ENCODE peak calls at places on chromosomes 5 and 9, in four cellular contexts. One of them, this sample, is unnamed.

GRCh38 chr5:130065617-130066016 is 161.4 kb downstream of the CHSY3 start:
- DNase-seq in HepG2: no peak
- DNase-seq in K562: no peak
- DNase-seq in GM12878: no peak
- DNase-seq in this sample: no peak

GRCh38 chr5:174115226-174115625 is 69.7 kb downstream of the NSG2 start:
- DNase-seq in K562: no peak
- DNase-seq in HepG2: no peak
- DNase-seq in GM12878: no peak
- DNase-seq in this sample: no peak

GRCh38 chr5:1409386-1410110 is 35.7 kb downstream of the SLC6A3 start:
- DNase-seq in K562: peak; percentile 61
- DNase-seq in GM12878: no peak
- DNase-seq in HepG2: no peak
- DNase-seq in this sample: peak; percentile 78

GRCh38 chr5:13034048-13034447 is 910.4 kb downstream of the DNAH5 start:
- DNase-seq in GM12878: no peak
- DNase-seq in K562: no peak
- DNase-seq in HepG2: no peak
- DNase-seq in this sample: no peak

GRCh38 chr5:18420711-18421110 is 786.5 kb downstream of the TAF11L14 start:
- DNase-seq in K562: no peak
- DNase-seq in HepG2: no peak
- DNase-seq in GM12878: no peak
- DNase-seq in this sample: no peak

GRCh38 chr5:92424785-92425426 is 1041.8 kb upstream of the ARRDC3 start:
- DNase-seq in GM12878: no peak
- DNase-seq in K562: no peak
- DNase-seq in HepG2: no peak
- DNase-seq in this sample: no peak

GRCh38 chr9:34372598-34373011 is 4.1 kb downstream of the MYORG start:
- DNase-seq in K562: no peak
- DNase-seq in HepG2: no peak
- DNase-seq in GM12878: no peak
- DNase-seq in this sample: no peak

GRCh38 chr5:171745602-171746001 is 40.0 kb upstream of the SMIM23 start:
- DNase-seq in GM12878: no peak
- DNase-seq in HepG2: no peak
- DNase-seq in K562: no peak
- DNase-seq in this sample: no peak

GRCh38 chr9:32906213-32906612 is 95.2 kb downstream of the APTX start:
- DNase-seq in GM12878: peak; percentile 38
- DNase-seq in HepG2: no peak
- DNase-seq in K562: no peak
- DNase-seq in this sample: no peak

GRCh38 chr5:18465833-18466681 is 831.8 kb downstream of the TAF11L14 start:
- DNase-seq in HepG2: peak; percentile 41
- DNase-seq in GM12878: peak; percentile 17
- DNase-seq in K562: peak; percentile 70
- DNase-seq in this sample: peak; percentile 31

GRCh38 chr5:92330365-92330764 is 947.2 kb upstream of the ARRDC3 start:
- DNase-seq in HepG2: no peak
- DNase-seq in GM12878: no peak
- DNase-seq in K562: no peak
- DNase-seq in this sample: no peak

GRCh38 chr9:83405674-83406255 is 132.4 kb downstream of the FRMD3 start:
- DNase-seq in K562: no peak
- DNase-seq in GM12878: no peak
- DNase-seq in HepG2: no peak
- DNase-seq in this sample: no peak

GRCh38 chr9:121331992-121332685 is 37.9 kb downstream of the STOM start:
- DNase-seq in HepG2: no peak
- DNase-seq in GM12878: no peak
- DNase-seq in K562: no peak
- DNase-seq in this sample: no peak

GRCh38 chr5:57414857-57415256 is 67.8 kb downstream of the ACTBL2 start:
- DNase-seq in HepG2: no peak
- DNase-seq in GM12878: no peak
- DNase-seq in K562: no peak
- DNase-seq in this sample: no peak

GRCh38 chr5:115186794-115187193 is 17.1 kb upstream of the TRIM36 start:
- DNase-seq in GM12878: no peak
- DNase-seq in HepG2: no peak
- DNase-seq in K562: no peak
- DNase-seq in this sample: no peak

GRCh38 chr9:16575142-16575877 is 295.2 kb downstream of the BNC2 start:
- DNase-seq in HepG2: no peak
- DNase-seq in K562: no peak
- DNase-seq in GM12878: no peak
- DNase-seq in this sample: no peak

GRCh38 chr5:82285206-82285605 is 7.1 kb upstream of the RPS23 start:
- DNase-seq in HepG2: no peak
- DNase-seq in GM12878: no peak
- DNase-seq in K562: peak; percentile 85
- DNase-seq in this sample: no peak

GRCh38 chr5:149428032-149428431 is 48.9 kb upstream of the IL17B start:
- DNase-seq in GM12878: no peak
- DNase-seq in K562: no peak
- DNase-seq in HepG2: no peak
- DNase-seq in this sample: no peak

GRCh38 chr9:98144076-98144475 is 25.1 kb upstream of the TRIM14 start:
- DNase-seq in HepG2: no peak
- DNase-seq in GM12878: no peak
- DNase-seq in K562: no peak
- DNase-seq in this sample: no peak

DNA sequence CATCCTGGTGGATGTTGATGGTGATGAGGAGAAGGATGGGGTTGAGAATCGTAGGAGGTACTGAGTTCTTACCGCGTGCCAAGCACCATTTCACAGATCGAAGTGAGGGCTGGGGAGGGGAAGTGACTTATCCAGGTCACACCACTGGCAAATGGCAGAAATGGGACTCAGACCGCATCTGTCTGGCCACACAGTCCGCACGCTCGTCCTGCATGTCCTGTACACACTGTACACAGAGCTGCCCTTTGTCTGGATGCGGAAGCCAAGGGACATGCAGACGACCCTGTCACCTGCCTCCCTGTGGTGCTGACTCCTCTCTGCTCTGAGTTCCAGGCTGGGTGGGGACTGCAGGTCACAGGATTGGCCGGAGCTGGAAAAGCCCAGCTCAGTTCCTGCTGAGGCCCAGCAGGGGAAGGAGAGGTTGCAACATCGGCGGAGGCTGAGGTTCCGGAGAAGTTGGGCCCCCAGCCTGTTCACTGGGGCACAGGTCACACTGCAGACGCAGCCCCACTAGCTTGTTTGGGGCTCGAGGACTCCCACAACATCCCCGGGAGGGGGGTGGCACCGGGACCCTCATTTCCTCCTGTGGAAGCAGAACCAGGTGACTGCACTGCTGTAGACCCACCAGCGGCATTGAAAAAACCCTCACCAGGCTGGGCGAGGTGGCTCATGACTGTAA is 165.8 kb upstream of the IER5L start:
- DNase-seq in HepG2: peak; percentile 97
- DNase-seq in K562: no peak
- DNase-seq in GM12878: no peak
- DNase-seq in this sample: no peak
- TF ChIP-seq BRCA1 in HepG2: no peak
- TF ChIP-seq BRCA1 in K562: no peak
- TF ChIP-seq BRCA1 in GM12878: no peak
- TF ChIP-seq BRCA1 in this sample: no peak

DNA sequence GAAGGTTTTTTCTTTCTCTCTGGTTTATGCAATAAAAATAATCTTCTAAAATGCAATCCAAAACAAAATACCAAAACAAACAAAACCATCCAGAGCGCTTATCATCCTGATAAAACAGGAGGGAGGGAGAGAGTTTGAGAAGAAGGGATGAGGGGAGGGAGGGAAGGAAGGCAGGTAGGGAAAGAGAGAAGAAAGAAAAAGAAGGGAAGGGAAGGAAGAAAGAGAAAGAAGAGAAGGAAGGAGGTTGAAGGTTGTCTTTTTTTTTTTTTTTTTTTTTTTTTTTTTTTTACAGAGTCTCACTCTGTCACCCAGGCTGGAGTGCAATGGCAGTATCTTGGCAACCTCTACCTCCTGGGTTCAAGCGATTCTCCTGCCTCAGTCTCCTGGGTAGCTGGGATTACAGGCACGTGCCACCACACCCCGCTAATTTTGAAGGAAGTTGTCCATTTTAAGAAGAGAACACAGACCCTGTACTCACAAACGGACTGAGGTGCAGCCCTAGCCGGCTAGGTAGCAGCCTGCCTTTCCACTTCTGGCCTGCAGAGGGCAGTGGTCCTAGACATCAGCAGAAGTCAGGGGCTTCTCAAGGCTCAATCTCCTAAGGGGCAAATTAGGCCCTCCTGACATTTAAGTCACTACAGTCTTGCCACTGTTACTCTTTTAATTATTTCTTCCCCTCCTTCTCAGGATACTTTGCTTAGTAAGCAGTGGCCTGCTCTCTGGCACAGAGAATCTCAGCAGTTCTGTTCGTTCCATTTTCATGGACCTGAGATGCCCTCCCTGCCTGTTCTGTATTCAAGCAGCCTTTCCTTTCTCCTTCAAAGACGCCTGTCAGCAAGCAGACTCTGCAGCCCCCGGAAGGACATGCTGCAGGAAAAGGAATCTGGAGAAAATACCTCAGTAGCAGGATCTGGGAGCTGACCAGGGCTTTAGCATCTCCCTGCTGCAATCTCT is 76.4 kb downstream of the EPB41L4B start:
- DNase-seq in HepG2: peak; percentile 63
- DNase-seq in GM12878: peak; percentile 25
- DNase-seq in K562: peak; percentile 80
- DNase-seq in this sample: peak; percentile 47
- TF ChIP-seq BRCA1 in HepG2: no peak
- TF ChIP-seq BRCA1 in GM12878: no peak
- TF ChIP-seq BRCA1 in K562: no peak
- TF ChIP-seq BRCA1 in this sample: no peak

GRCh38 chr5:36982146-36982545 is 105.6 kb downstream of the NIPBL start:
- DNase-seq in GM12878: no peak
- DNase-seq in HepG2: no peak
- DNase-seq in K562: no peak
- DNase-seq in this sample: no peak
- TF ChIP-seq BRCA1 in GM12878: no peak
- TF ChIP-seq BRCA1 in HepG2: no peak
- TF ChIP-seq BRCA1 in K562: no peak
- TF ChIP-seq BRCA1 in this sample: no peak

GRCh38 chr5:68258531-68258930 is 43.0 kb downstream of the PIK3R1 start:
- DNase-seq in GM12878: no peak
- DNase-seq in K562: no peak
- DNase-seq in HepG2: no peak
- DNase-seq in this sample: no peak

GRCh38 chr5:68257207-68257606 is 41.7 kb downstream of the PIK3R1 start:
- DNase-seq in GM12878: no peak
- DNase-seq in K562: no peak
- DNase-seq in HepG2: no peak
- DNase-seq in this sample: no peak

GRCh38 chr5:68252678-68253520 is 37.3 kb downstream of the PIK3R1 start:
- DNase-seq in GM12878: no peak
- DNase-seq in HepG2: peak; percentile 63
- DNase-seq in K562: peak; percentile 52
- DNase-seq in this sample: peak; percentile 58

GRCh38 chr5:68253612-68254341 is 38.2 kb downstream of the PIK3R1 start:
- DNase-seq in K562: no peak
- DNase-seq in GM12878: no peak
- DNase-seq in HepG2: no peak
- DNase-seq in this sample: no peak

GRCh38 chr5:68255305-68256130 is 40.0 kb downstream of the PIK3R1 start:
- DNase-seq in K562: no peak
- DNase-seq in HepG2: no peak
- DNase-seq in GM12878: no peak
- DNase-seq in this sample: no peak
- TF ChIP-seq BRCA1 in K562: no peak
- TF ChIP-seq BRCA1 in HepG2: no peak
- TF ChIP-seq BRCA1 in GM12878: no peak
- TF ChIP-seq BRCA1 in this sample: no peak

GRCh38 chr5:106121972-106122605 is 1548.6 kb downstream of the EFNA5 start:
- DNase-seq in K562: peak; percentile 47
- DNase-seq in GM12878: no peak
- DNase-seq in HepG2: no peak
- DNase-seq in this sample: no peak
- TF ChIP-seq BRCA1 in K562: no peak
- TF ChIP-seq BRCA1 in GM12878: no peak
- TF ChIP-seq BRCA1 in HepG2: no peak
- TF ChIP-seq BRCA1 in this sample: no peak